ENCODE peak calls at places on chromosomes 4 and X, in five cellular contexts. I is progenitor cell of endocrine pancreas, L is HFFc6, H is Caco-2, V is Peyer's patch. Z is an unnamed sample.
A peak's percentile ranks its signal among the peaks of the same experiment; 100 is the strongest.

GRCh38 chr4:20422398-20422797 is 170.7 kb downstream of the SLIT2 start:
- DNase-seq in I (peak; percentile 48), L (peak; percentile 53), H (peak; percentile 69), V (no peak), Z (peak; percentile 65)

GRCh38 chrX:106170318-106170717 is 2.2 kb downstream of the PWWP3B start:
- DNase-seq in I (no peak), V (no peak), L (no peak), H (peak; percentile 3), Z (peak; percentile 12)

GRCh38 chr4:3605491-3605890 is 73.3 kb upstream of the LRPAP1 start:
- DNase-seq in I (no peak), H (no peak), V (no peak), L (no peak), Z (no peak)

GRCh38 chr4:4762909-4763814 is 96.3 kb upstream of the MSX1 start:
- DNase-seq in L (peak; percentile 54), I (no peak), V (no peak), H (no peak), Z (peak; percentile 4)

GRCh38 chr4:190015538-190016368 is 11.3 kb downstream of the FRG2 start:
- DNase-seq in L (no peak), V (no peak), H (no peak), I (no peak), Z (no peak)

GRCh38 chr4:123339507-123340380 is 56.9 kb upstream of the SPRY1 start:
- DNase-seq in L (no peak), H (peak; percentile 4), I (no peak), V (no peak), Z (no peak)

GRCh38 chrX:132094169-132094568 is 33.7 kb downstream of the FRMD7 start:
- DNase-seq in H (no peak), I (no peak), V (no peak), L (no peak), Z (no peak)

GRCh38 chr4:150209140-150209829 is 131.0 kb downstream of the DCLK2 start:
- DNase-seq in I (peak; percentile 58), L (peak; percentile 56), V (peak; percentile 56), H (peak; percentile 71), Z (peak; percentile 66)

GRCh38 chr4:176185068-176185467 is 10.3 kb downstream of the SPATA4 start:
- DNase-seq in L (peak; percentile 61), I (no peak), V (no peak), H (no peak), Z (no peak)

GRCh38 chr4:142405021-142405991 is 440.8 kb downstream of the INPP4B start:
- DNase-seq in L (peak; percentile 81), I (no peak), V (peak; percentile 39), H (no peak), Z (peak; percentile 15)

GRCh38 chrX:25049347-25049746 is 33.6 kb upstream of the ARX start:
- DNase-seq in H (no peak), V (no peak), L (no peak), I (no peak), Z (peak; percentile 4)

GRCh38 chrX:74419861-74420193 is 1.5 kb upstream of the SLC16A2 start:
- DNase-seq in V (no peak), L (no peak), H (peak; percentile 4), I (no peak), Z (no peak)

GRCh38 chr4:105426187-105426897 is 47.5 kb downstream of the PPA2 start:
- DNase-seq in H (no peak), V (no peak), L (no peak), I (no peak), Z (no peak)

GRCh38 chr4:151202851-151203455 is 74.0 kb upstream of the PRSS48 start:
- DNase-seq in V (no peak), L (no peak), I (no peak), H (no peak), Z (no peak)

DNA sequence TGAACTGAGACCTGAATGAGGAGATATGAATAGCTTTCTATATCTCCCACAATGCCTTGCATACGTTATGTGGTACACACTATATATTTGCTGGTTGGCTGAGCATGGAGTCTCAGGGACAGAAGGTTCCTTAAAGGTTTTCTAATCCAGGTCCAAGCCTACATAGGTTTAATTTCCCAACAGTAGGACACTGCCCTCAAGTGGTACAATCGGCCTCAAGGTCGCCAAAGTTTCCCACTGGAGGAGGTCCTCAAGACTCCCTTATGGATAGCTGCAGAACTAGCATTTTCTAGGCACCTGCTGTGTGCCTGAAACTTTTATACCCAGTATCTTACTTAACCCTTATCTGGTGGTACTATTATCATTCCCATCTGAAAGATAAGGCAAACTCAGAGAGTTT is 21.0 kb upstream of the EFNB1 start:
- DNase-seq in L (no peak), V (no peak), H (peak; percentile 26), I (no peak), Z (no peak)
- TF ChIP-seq CTCF in L (peak; percentile 63), V (no peak), H (peak; percentile 40), I (peak; percentile 24), Z (peak; percentile 16)

GRCh38 chr4:156983366-156983765 is 11.8 kb upstream of the PDGFC start:
- DNase-seq in V (no peak), H (no peak), L (peak; percentile 47), I (no peak), Z (no peak)
- TF ChIP-seq CTCF in V (no peak), H (peak; percentile 22), L (peak; percentile 82), I (peak; percentile 46), Z (peak; percentile 22)

GRCh38 chr4:39256436-39256835 is 74.1 kb downstream of the WDR19 start:
- DNase-seq in L (no peak), I (no peak), H (no peak), V (no peak), Z (no peak)

GRCh38 chr4:39255916-39256315 is 73.6 kb downstream of the WDR19 start:
- DNase-seq in V (no peak), H (no peak), L (no peak), I (no peak), Z (no peak)

GRCh38 chr4:39259571-39260330 is 77.4 kb downstream of the WDR19 start:
- DNase-seq in L (peak; percentile 36), V (no peak), H (no peak), I (no peak), Z (no peak)

GRCh38 chr4:39255266-39255665 is 72.9 kb downstream of the WDR19 start:
- DNase-seq in L (peak; percentile 55), V (no peak), I (no peak), H (no peak), Z (no peak)
- TF ChIP-seq CTCF in L (peak; percentile 56), V (no peak), I (no peak), H (no peak), Z (no peak)

DNA sequence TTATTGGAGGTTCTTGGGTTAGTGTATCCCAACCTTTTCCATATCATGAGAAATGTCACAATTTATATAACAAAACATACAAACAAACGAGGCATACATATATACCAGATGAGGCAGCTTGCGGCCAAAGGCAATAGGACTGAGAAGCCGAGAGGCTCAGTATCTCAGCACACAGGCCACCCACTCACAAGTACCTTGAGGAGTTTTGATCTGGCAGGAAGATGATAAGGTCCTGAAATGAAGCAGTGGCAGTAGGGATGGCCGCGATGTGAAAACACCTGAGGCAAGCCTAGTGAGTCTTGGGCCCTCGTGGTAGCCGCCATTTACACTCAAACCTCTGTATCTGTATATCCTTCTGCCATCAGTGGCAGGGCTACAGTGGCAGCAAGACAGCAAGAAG is 55.3 kb upstream of the PRPS1 start:
- DNase-seq in I (no peak), V (no peak), H (no peak), L (no peak), Z (no peak)
- TF ChIP-seq CTCF in I (no peak), V (no peak), H (no peak), L (no peak), Z (no peak)